ENCODE peak calls at places on chromosome 9, in four cellular contexts. G, P, T and J are unnamed samples.

GRCh38 chr9:14383815-14384214 is 69.9 kb upstream of the NFIB start:
- DNase-seq in G (no peak), P (no peak), T (no peak), J (no peak)

GRCh38 chr9:107739601-107740082 is 250.1 kb upstream of the KLF4 start:
- DNase-seq in G (peak), P (no peak), T (no peak), J (no peak)

GRCh38 chr9:4590430-4591122 is 71.5 kb upstream of the PLPP6 start:
- DNase-seq in G (peak), P (peak), T (no peak), J (no peak)

GRCh38 chr9:101365181-101365580 is 19.6 kb downstream of the BAAT start:
- DNase-seq in G (peak), P (no peak), T (no peak), J (no peak)

GRCh38 chr9:80320480-80320879 is 748.7 kb downstream of the TLE4 start:
- DNase-seq in G (peak), P (no peak), T (no peak), J (no peak)

GRCh38 chr9:35078066-35078465 is 1.7 kb downstream of the FANCG start:
- DNase-seq in G (no peak), P (no peak), T (no peak), J (no peak)

GRCh38 chr9:112887377-112887776 is 3.3 kb downstream of the SLC46A2 start:
- DNase-seq in G (no peak), P (no peak), T (no peak), J (no peak)

GRCh38 chr9:61670616-61671015 is 480.8 kb downstream of the SPATA31A7 start:
- DNase-seq in G (no peak), P (no peak), T (no peak), J (no peak)